ENCODE peak calls at places on chromosomes 5 and 9, in five cellular contexts. W is endothelial cell, B is Peyer's patch, R is WTC11, Y is AG09319. G is an unnamed sample.

GRCh38 chr9:137809038-137809630 is 68.4 kb upstream of the CACNA1B start:
- DNase-seq in W (no peak), B (peak), R (no peak), Y (no peak), G (no peak)

GRCh38 chr5:169146158-169146557 is 154.8 kb downstream of the SLIT3 start:
- DNase-seq in W (no peak), B (no peak), R (no peak), Y (no peak), G (peak)

GRCh38 chr5:150562832-150563231 is 54.9 kb downstream of the NDST1 start:
- DNase-seq in W (peak), B (no peak), R (peak), Y (no peak), G (peak)

GRCh38 chr5:107772418-107773310 is 101.9 kb upstream of the EFNA5 start:
- DNase-seq in W (no peak), B (no peak), R (no peak), Y (no peak), G (no peak)

GRCh38 chr5:133610489-133611356 is 1.6 kb downstream of the FSTL4 start:
- DNase-seq in W (peak), B (peak), R (peak), Y (no peak), G (peak)

GRCh38 chr9:134539613-134540012 is 102.0 kb upstream of the COL5A1 start:
- DNase-seq in W (no peak), B (no peak), R (no peak), Y (no peak), G (no peak)

GRCh38 chr5:134511796-134512660 is 13.4 kb upstream of the JADE2 start:
- DNase-seq in W (no peak), B (peak), R (peak), Y (no peak), G (peak)

GRCh38 chr5:134413046-134413445 is 1.4 kb upstream of the CDKN2AIPNL start:
- DNase-seq in W (no peak), B (no peak), R (no peak), Y (no peak), G (no peak)

GRCh38 chr5:37005252-37005651 is 128.7 kb downstream of the NIPBL start:
- DNase-seq in W (no peak), B (no peak), R (no peak), Y (no peak), G (peak)

GRCh38 chr9:129223551-129224208 is 45.6 kb upstream of the IER5L start:
- DNase-seq in W (no peak), B (no peak), R (no peak), Y (no peak), G (no peak)

GRCh38 chr5:83265318-83265717 is 188.0 kb downstream of the XRCC4 start:
- DNase-seq in W (no peak), B (no peak), R (no peak), Y (no peak), G (no peak)

GRCh38 chr9:114138537-114138936 is 16.8 kb upstream of the COL27A1 start:
- DNase-seq in W (no peak), B (no peak), R (no peak), Y (no peak), G (peak)

GRCh38 chr5:173733065-173733824 is 116.8 kb upstream of the BOD1 start:
- DNase-seq in W (no peak), B (no peak), R (no peak), Y (no peak), G (no peak)
- TF ChIP-seq CTCF in W (no peak), B (no peak), R (no peak), Y (no peak), G (no peak)

GRCh38 chr9:34408173-34408572 is 31.5 kb upstream of the MYORG start:
- DNase-seq in W (no peak), B (no peak), R (no peak), Y (no peak), G (no peak)
- TF ChIP-seq CTCF in W (no peak), B (no peak), R (no peak), Y (no peak), G (no peak)

GRCh38 chr9:124941689-124942561 is 1.0 kb upstream of the GOLGA1 start:
- DNase-seq in W (peak), B (peak), R (peak), Y (peak), G (peak)
- TF ChIP-seq CTCF in W (no peak), B (peak), R (no peak), Y (peak), G (peak)

DNA sequence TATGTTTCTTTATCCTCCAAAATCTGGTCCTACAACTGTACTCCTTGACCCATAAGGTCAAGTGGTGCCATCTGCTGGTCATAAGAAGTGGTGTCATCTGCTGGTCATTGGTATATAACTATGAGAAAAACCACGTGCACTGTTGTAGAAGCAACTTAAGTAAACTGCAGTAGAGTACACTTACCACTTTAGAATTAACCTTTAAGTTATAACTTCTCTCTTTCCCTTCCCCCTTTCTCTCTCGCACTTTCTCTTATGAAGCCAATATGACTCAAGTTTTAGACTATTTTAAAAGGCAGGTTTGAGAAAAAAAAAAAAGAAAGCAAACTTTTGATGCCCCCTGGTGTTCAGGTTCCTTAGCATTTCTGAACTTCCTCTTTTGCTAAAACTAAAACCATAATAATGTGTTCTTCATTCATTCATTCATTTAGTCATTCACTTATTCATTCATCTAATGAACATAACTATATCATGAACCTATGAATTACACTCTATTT is 12.8 kb upstream of the MTAP start:
- DNase-seq in W (peak), B (peak), R (peak), Y (peak), G (peak)
- TF ChIP-seq CTCF in W (peak), B (peak), R (peak), Y (peak), G (peak)

GRCh38 chr9:133340916-133341315 is 4.9 kb upstream of the SURF6 start:
- DNase-seq in W (no peak), B (no peak), R (no peak), Y (no peak), G (no peak)

GRCh38 chr9:133341369-133342082 is 5.5 kb upstream of the SURF6 start:
- DNase-seq in W (no peak), B (peak), R (no peak), Y (no peak), G (no peak)

GRCh38 chr9:133342083-133342406 is 5.9 kb downstream of the MED22 start:
- DNase-seq in W (peak), B (no peak), R (peak), Y (no peak), G (no peak)

GRCh38 chr9:133344071-133344470 is 3.9 kb downstream of the MED22 start:
- DNase-seq in W (no peak), B (no peak), R (no peak), Y (no peak), G (no peak)

GRCh38 chr9:133342570-133342969 is 5.4 kb downstream of the MED22 start:
- DNase-seq in W (peak), B (no peak), R (peak), Y (no peak), G (no peak)
- TF ChIP-seq CTCF in W (no peak), B (no peak), R (no peak), Y (no peak), G (peak)

DNA sequence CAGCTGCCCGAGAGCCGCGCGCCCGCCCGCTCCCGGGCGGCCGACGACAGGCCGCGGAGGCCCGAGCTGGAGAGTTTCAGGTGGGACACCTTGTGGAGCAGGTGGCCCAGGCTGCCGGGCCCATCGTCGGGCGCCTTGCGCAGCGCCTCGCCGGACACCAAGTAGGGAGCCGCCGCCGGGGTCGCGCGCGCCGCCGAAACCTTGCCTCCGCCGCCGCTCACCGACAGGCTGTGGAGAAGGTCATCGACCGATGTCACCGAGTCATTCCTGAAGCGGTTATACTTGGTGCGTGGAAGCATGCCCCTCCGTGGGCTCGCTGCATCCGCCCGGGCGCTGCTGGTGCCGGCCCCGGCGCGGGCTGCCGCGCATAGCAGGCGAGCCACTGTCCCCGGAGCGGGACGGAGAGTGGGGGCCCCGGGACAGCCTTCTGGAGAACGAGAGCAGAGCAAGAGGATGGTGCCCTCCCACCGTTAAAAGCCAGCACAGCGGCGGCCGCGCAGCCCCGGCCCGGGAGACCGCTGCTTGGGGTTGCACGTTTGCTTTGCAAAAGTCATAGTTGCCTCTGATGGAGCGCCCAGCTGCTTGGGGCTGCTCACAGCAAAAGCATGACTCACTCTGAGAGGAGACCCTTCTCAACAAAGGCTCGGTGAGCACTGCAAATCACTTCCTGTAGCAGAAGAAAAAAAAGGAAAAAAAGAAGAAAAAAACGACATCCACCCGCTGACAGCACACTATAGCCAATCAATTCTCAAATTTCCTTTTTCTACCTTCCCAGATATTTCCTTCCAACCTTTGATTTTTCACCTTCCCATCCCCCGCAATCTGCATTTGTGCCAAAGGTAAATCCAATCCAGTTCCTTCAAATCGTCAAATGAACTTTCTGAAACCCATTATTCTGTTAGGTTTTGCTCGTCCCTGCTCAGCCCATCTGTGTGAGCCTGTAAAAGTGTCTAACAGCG is at the start of gene SHC3:
- DNase-seq in W (peak), B (no peak), R (peak), Y (no peak), G (peak)
- TF ChIP-seq CTCF in W (no peak), B (no peak), R (no peak), Y (no peak), G (no peak)

GRCh38 chr9:38336341-38336740 is 56.2 kb upstream of the ALDH1B1 start:
- DNase-seq in W (no peak), B (no peak), R (no peak), Y (no peak), G (no peak)

GRCh38 chr9:38335686-38336085 is 56.8 kb upstream of the ALDH1B1 start:
- DNase-seq in W (no peak), B (no peak), R (no peak), Y (no peak), G (no peak)

GRCh38 chr9:38333047-38333446 is 59.5 kb upstream of the ALDH1B1 start:
- DNase-seq in W (no peak), B (no peak), R (no peak), Y (no peak), G (peak)

GRCh38 chr9:38332625-38333024 is 59.9 kb upstream of the ALDH1B1 start:
- DNase-seq in W (no peak), B (no peak), R (no peak), Y (no peak), G (no peak)

DNA sequence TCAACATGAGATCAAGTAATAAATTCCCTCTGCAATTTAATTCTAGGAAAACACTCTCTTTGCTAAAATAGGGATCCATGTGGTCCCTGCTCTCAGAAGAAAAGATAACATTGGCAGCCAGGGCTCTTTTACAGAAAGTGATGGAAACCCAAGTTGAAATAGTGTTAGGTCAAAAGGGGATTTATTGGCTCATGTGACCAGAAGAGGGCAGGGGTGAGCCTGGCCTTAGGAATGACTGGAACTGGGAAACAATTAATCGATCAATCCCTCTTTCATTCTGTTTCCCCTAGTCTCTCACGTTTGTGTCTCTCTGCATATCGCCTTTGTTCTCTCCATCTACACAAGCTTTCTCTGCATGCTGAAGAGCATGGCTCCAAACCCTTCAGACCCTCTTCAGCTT is 58.3 kb upstream of the ALDH1B1 start:
- DNase-seq in W (no peak), B (no peak), R (no peak), Y (no peak), G (no peak)
- TF ChIP-seq CTCF in W (peak), B (no peak), R (no peak), Y (peak), G (peak)

G was measured in fibroblast of mammary gland.